ENCODE peak calls at places on chromosomes 2 and 18, in four cellular contexts. V, U, Z and T are unnamed samples.

GRCh38 chr2:239240480-239240881 is 160.3 kb downstream of the HDAC4 start:
- DNase-seq in V (no peak), U (no peak), Z (no peak), T (peak; percentile 73)

GRCh38 chr2:112585873-112586477 is 1.6 kb downstream of the CHCHD5 start:
- DNase-seq in V (no peak), U (no peak), Z (no peak), T (no peak)

GRCh38 chr2:236744316-236745105 is 174.9 kb downstream of the ACKR3 start:
- DNase-seq in V (no peak), U (no peak), Z (no peak), T (no peak)

GRCh38 chr18:37442477-37442876 is 123.1 kb downstream of the CELF4 start:
- DNase-seq in V (no peak), U (no peak), Z (no peak), T (no peak)

GRCh38 chr2:161992526-161992925 is 81.5 kb downstream of the DPP4 start:
- DNase-seq in V (peak; percentile 11), U (no peak), Z (no peak), T (no peak)

GRCh38 chr18:50678651-50679415 is 118.9 kb downstream of the MAPK4 start:
- DNase-seq in V (no peak), U (no peak), Z (no peak), T (no peak)

GRCh38 chr2:152600051-152600657 is 117.1 kb downstream of the PRPF40A start:
- DNase-seq in V (no peak), U (no peak), Z (no peak), T (no peak)

GRCh38 chr2:201377218-201377617 is 20.1 kb upstream of the FLACC1 start:
- DNase-seq in V (no peak), U (no peak), Z (no peak), T (no peak)

GRCh38 chr18:58143391-58143790 is 99.4 kb downstream of the NEDD4L start:
- DNase-seq in V (no peak), U (no peak), Z (no peak), T (no peak)

GRCh38 chr2:239461551-239462515 is 61.0 kb upstream of the HDAC4 start:
- DNase-seq in V (no peak), U (no peak), Z (no peak), T (no peak)

GRCh38 chr18:23114171-23114881 is 21.0 kb upstream of the CABLES1 start:
- DNase-seq in V (no peak), U (peak; percentile 6), Z (no peak), T (no peak)

GRCh38 chr18:13474907-13475306 is 251.5 kb downstream of the FAM210A start:
- DNase-seq in V (no peak), U (no peak), Z (no peak), T (no peak)

GRCh38 chr2:212488611-212489010 is 50.0 kb downstream of the ERBB4 start:
- DNase-seq in V (no peak), U (no peak), Z (no peak), T (no peak)

GRCh38 chr18:63320690-63321265 is 1.2 kb upstream of the BCL2 start:
- DNase-seq in V (no peak), U (peak; percentile 32), Z (no peak), T (peak; percentile 50)

GRCh38 chr2:36060133-36060532 is 295.4 kb upstream of the CRIM1 start:
- DNase-seq in V (no peak), U (no peak), Z (no peak), T (no peak)

GRCh38 chr2:23260621-23261020 is 124.4 kb upstream of the KLHL29 start:
- DNase-seq in V (no peak), U (no peak), Z (no peak), T (no peak)

GRCh38 chr2:150274108-150274507 is 213.4 kb downstream of the RND3 start:
- DNase-seq in V (no peak), U (no peak), Z (no peak), T (no peak)

GRCh38 chr2:9979977-9980376 is 28.5 kb downstream of the GRHL1 start:
- DNase-seq in V (no peak), U (no peak), Z (no peak), T (no peak)

GRCh38 chr18:37712776-37713175 is 147.2 kb upstream of the CELF4 start:
- DNase-seq in V (no peak), U (no peak), Z (no peak), T (no peak)

GRCh38 chr2:47654790-47655562 is 128.0 kb upstream of the MSH6 start:
- DNase-seq in V (peak; percentile 60), U (no peak), Z (peak; percentile 55), T (no peak)

GRCh38 chr2:42787424-42787787 is 5.0 kb downstream of the HAAO start:
- DNase-seq in V (no peak), U (no peak), Z (no peak), T (no peak)

GRCh38 chr18:3402962-3403585 is 46.9 kb upstream of the TGIF1 start:
- DNase-seq in V (no peak), U (no peak), Z (no peak), T (no peak)

GRCh38 chr2:128689971-128690370 is 371.3 kb upstream of the HS6ST1 start:
- DNase-seq in V (no peak), U (peak; percentile 27), Z (no peak), T (no peak)

GRCh38 chr2:1618191-1618961 is 125.9 kb downstream of the PXDN start:
- DNase-seq in V (no peak), U (no peak), Z (no peak), T (no peak)

GRCh38 chr2:164061129-164061746 is 325.4 kb upstream of the FIGN start:
- DNase-seq in V (peak; percentile 13), U (peak; percentile 18), Z (peak; percentile 7), T (peak; percentile 8)

GRCh38 chr2:221245045-221245444 is 327.1 kb downstream of the EPHA4 start:
- DNase-seq in V (no peak), U (no peak), Z (no peak), T (no peak)

GRCh38 chr2:234881413-234882241 is 70.2 kb upstream of the SH3BP4 start:
- DNase-seq in V (no peak), U (peak; percentile 97), Z (peak; percentile 28), T (peak; percentile 15)

GRCh38 chr2:12110074-12110473 is 363.6 kb downstream of the LPIN1 start:
- DNase-seq in V (no peak), U (no peak), Z (no peak), T (no peak)

GRCh38 chr18:22391571-22392359 is 25.9 kb downstream of the CTAGE1 start:
- DNase-seq in V (no peak), U (no peak), Z (no peak), T (no peak)

GRCh38 chr2:130913891-130914290 is 77.2 kb downstream of the ARHGEF4 start:
- DNase-seq in V (no peak), U (no peak), Z (no peak), T (no peak)

GRCh38 chr2:230908094-230908594 is 16.9 kb downstream of the GPR55 start:
- DNase-seq in V (no peak), U (no peak), Z (no peak), T (no peak)

GRCh38 chr18:31230495-31230894 is 67.8 kb upstream of the DSC1 start:
- DNase-seq in V (peak; percentile 52), U (no peak), Z (no peak), T (no peak)

GRCh38 chr2:182522428-182522896 is 95.6 kb upstream of the PDE1A start:
- DNase-seq in V (no peak), U (no peak), Z (no peak), T (no peak)

GRCh38 chr18:9094307-9095226 is 7.9 kb upstream of the NDUFV2 start:
- DNase-seq in V (no peak), U (no peak), Z (no peak), T (no peak)
- TF ChIP-seq SPI1 in V (no peak), U (no peak), Z (no peak), T (no peak)

GRCh38 chr2:66433945-66434678 is 813 bp upstream of the MEIS1 start:
- DNase-seq in V (no peak), U (peak; percentile 42), Z (no peak), T (no peak)
- TF ChIP-seq SPI1 in V (no peak), U (no peak), Z (no peak), T (no peak)

DNA sequence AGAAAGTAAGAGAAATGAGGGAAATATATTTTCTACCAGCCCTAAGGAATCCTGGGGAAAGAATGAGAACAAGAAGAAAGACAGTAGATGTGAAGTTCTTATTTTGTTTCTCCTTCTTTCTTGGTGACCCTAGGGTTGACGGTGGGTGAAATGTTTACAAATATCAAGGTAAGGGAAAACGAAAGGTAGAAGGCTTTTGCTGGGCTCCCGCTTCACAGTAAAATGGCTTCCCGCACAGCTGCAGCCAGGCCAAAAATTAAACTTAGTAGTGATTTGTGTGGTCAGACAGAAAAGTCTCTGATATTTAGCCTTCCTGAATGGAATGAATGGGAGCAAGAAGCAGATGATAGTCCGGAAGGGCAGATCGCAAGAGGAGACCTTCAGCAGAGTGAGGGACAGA is 99.1 kb upstream of the COL3A1 start:
- DNase-seq in V (no peak), U (no peak), Z (no peak), T (no peak)
- TF ChIP-seq SPI1 in V (no peak), U (no peak), Z (no peak), T (no peak)

DNA sequence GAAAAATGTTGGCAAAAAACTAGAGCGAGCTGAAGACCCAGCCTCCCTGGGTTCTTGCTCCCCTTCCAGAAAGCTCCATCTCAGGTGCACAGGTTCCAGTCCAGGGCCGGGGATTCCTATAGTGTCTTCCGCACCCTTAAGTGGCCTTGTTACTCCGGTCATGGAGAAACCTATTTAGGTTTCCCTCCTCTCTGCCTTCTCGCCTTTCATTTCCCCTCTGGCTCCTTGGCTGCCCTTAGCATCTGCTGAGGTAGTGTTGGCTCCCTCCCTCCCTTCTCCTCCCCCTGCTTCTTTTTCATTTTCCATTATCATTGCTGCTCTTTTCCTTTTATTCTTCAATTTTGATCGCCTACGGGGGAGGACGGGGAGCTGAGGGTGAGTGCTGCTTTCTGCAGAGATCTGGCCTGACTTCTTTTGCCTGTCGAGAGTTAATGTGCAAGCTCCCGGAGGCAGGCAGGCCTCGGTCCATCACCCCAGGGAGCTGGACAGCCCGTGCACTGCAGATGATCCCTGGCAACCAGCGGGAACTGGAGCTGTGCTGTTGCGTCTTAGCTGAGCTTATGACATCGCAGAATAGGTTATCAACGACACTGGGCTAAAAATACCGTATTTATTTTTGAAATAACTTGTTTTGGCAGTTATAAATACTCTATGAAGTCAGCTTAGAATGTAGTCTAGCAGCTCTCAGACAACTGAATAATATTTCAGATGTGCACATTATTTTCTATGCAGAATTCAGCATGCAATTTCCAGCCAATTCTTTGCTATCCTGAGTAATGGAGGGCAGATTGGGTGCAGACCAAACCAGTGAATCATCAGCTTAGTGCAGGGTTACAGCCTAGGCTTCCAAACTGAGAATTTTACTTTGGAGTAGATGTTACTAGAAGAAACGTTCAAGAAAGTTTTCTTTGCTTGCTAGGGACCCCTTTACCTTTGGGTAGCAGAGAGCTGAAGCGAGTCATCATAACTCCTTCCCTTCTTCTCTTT is 141.9 kb downstream of the SLC4A3 start:
- DNase-seq in V (no peak), U (no peak), Z (no peak), T (no peak)
- TF ChIP-seq SPI1 in V (no peak), U (no peak), Z (no peak), T (no peak)

DNA sequence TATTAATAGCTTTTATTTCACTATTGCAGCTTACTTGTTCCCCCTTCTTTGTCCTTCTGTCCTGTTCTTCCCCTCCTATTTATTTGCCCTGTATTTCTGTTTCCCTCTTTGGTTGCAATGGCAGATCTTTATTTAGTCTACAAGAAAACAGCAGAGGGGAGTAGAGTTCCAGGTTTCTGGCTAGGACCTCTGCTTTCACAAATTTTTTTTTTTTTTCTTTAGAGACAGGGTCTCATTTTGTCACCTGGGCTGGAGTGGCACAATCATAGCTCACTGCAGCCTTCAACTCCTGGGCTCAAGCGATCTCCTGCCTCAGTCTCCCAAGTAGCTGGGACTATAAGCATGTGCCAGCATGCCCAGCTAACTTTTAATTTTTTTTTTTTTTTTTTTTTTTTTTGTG is 188.1 kb upstream of the SPRED2 start:
- DNase-seq in V (no peak), U (no peak), Z (no peak), T (no peak)
- TF ChIP-seq SPI1 in V (no peak), U (no peak), Z (no peak), T (no peak)